ENCODE peak calls at places on chromosomes 1 and 21, in four cellular contexts. One of them, this sample, is unnamed.
A peak's percentile ranks its signal among the peaks of the same experiment; 100 is the strongest.

GRCh38 chr1:221991221-221991620 is 249.3 kb upstream of the DUSP10 start:
- DNase-seq in GM12878: no peak
- DNase-seq in K562: no peak
- DNase-seq in HepG2: no peak
- DNase-seq in this sample: no peak

GRCh38 chr1:25074326-25074725 is 144.2 kb upstream of the RUNX3 start:
- DNase-seq in K562: no peak
- DNase-seq in GM12878: no peak
- DNase-seq in HepG2: no peak
- DNase-seq in this sample: no peak

GRCh38 chr1:103525114-103525606 is 339 bp upstream of the RNPC3 start:
- DNase-seq in HepG2: peak; percentile 48
- DNase-seq in GM12878: no peak
- DNase-seq in K562: peak; percentile 70
- DNase-seq in this sample: no peak

GRCh38 chr1:38018864-38019343 is 6.4 kb downstream of the UTP11 start:
- DNase-seq in K562: no peak
- DNase-seq in GM12878: no peak
- DNase-seq in HepG2: peak; percentile 45
- DNase-seq in this sample: no peak

GRCh38 chr1:212684511-212685090 is 15.0 kb downstream of the BATF3 start:
- DNase-seq in K562: no peak
- DNase-seq in HepG2: no peak
- DNase-seq in GM12878: no peak
- DNase-seq in this sample: no peak

GRCh38 chr1:234986750-234987414 is 141.8 kb downstream of the TOMM20 start:
- DNase-seq in K562: no peak
- DNase-seq in GM12878: no peak
- DNase-seq in HepG2: peak; percentile 77
- DNase-seq in this sample: no peak

GRCh38 chr1:30981172-30981571 is 72.6 kb upstream of the SDC3 start:
- DNase-seq in K562: no peak
- DNase-seq in HepG2: no peak
- DNase-seq in GM12878: no peak
- DNase-seq in this sample: no peak

GRCh38 chr21:42125571-42126544 is 54.7 kb downstream of the UMODL1 start:
- DNase-seq in GM12878: no peak
- DNase-seq in K562: peak; percentile 46
- DNase-seq in HepG2: peak; percentile 39
- DNase-seq in this sample: peak; percentile 29

GRCh38 chr1:6495041-6495441 is 3.6 kb upstream of the PLEKHG5 start:
- DNase-seq in K562: no peak
- DNase-seq in HepG2: no peak
- DNase-seq in GM12878: no peak
- DNase-seq in this sample: no peak

GRCh38 chr1:149916193-149916926 is 1.3 kb downstream of the SV2A start:
- DNase-seq in GM12878: no peak
- DNase-seq in HepG2: no peak
- DNase-seq in K562: no peak
- DNase-seq in this sample: no peak

GRCh38 chr1:161020573-161021167 is at the start of gene F11R:
- DNase-seq in HepG2: peak; percentile 62
- DNase-seq in GM12878: no peak
- DNase-seq in K562: peak; percentile 94
- DNase-seq in this sample: peak; percentile 61

GRCh38 chr1:236888903-236889302 is 93.8 kb downstream of the MTR start:
- DNase-seq in K562: no peak
- DNase-seq in HepG2: no peak
- DNase-seq in GM12878: no peak
- DNase-seq in this sample: no peak

GRCh38 chr1:46315669-46316403 is 12.3 kb downstream of the UQCRH start:
- DNase-seq in GM12878: no peak
- DNase-seq in K562: no peak
- DNase-seq in HepG2: no peak
- DNase-seq in this sample: no peak

GRCh38 chr1:227006397-227006796 is 66.3 kb downstream of the COQ8A start:
- DNase-seq in HepG2: no peak
- DNase-seq in K562: no peak
- DNase-seq in GM12878: no peak
- DNase-seq in this sample: no peak

DNA sequence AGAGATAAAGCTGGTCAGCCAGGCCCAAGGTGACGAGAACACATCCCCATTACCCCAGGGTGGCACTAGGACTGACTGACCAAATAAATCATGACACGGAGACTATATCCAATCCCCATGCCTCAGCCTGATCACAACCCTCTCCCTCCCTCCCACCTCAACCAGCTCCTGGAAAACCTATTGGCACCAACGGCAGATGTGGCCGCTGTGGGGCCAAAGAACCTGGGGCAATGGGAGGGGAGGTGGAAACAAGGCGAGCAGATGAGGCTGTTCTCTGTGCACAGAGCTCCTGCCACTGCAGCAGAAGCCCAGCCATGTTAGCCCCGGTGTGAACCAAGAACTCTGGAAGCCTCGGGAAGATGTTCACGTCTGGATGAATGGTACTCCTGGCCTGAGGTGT is 77.6 kb downstream of the CD247 start:
- DNase-seq in K562: no peak
- DNase-seq in HepG2: no peak
- DNase-seq in GM12878: no peak
- DNase-seq in this sample: no peak
- TF ChIP-seq USF2 in K562: no peak
- TF ChIP-seq USF2 in HepG2: no peak
- TF ChIP-seq USF2 in GM12878: no peak
- TF ChIP-seq USF2 in this sample: no peak

DNA sequence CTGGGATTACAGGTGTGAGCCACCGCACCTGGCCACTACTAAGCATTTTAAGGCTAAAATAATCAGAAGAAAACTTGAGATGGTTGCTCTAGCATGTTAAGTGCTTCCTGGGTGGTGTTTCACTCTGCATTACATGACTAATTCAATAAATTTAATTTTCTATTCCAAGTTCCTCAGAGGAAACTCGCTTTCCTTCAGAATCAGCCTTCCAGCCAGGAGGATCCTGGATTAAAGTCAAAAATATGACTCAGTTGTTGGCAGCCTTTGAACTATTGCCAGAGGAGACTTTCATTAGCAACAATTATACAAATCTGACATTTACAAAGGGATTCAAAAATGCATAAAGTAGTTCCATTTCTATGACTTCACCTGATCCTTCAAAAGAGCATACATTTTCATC is 115.5 kb downstream of the MAP3K21 start:
- DNase-seq in GM12878: no peak
- DNase-seq in K562: no peak
- DNase-seq in HepG2: no peak
- DNase-seq in this sample: no peak
- TF ChIP-seq MAX in GM12878: no peak
- TF ChIP-seq MAX in K562: no peak
- TF ChIP-seq MAX in HepG2: no peak
- TF ChIP-seq MAX in this sample: no peak

DNA sequence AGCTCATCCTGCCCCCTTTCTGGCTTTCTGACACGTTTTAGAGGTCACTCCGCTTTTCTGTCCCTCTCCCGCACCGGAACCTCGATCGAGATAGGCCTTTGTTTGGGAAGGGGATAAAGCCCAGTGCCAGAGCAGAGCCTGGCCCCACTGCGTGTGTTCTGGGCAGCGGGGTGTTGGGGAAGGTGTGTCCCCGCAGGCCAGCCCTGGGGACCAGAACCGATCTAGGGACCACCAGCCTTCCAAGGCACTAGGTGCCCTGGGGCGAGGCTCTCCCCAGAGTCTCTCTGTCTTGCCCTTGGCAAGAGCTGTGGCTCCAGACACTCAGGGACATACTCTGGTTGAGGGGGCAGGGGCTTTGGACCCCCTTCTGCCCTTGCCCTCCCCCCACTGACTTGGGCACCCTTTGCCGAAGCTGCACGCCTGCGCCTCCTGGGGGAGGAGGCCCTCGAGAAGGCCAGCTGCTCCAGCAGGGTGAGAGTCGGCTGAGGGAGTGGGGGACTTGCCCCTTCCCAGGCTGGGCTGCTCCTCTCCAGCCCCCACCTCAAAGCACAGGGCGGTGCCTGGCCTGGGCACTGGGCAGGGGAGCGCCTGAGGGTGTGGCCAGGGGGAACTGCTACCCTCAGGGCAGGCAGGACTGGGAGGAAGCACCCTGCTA is 16.4 kb downstream of the PRXL2B start:
- DNase-seq in HepG2: no peak
- DNase-seq in K562: no peak
- DNase-seq in GM12878: no peak
- DNase-seq in this sample: no peak
- TF ChIP-seq CREM in HepG2: no peak
- TF ChIP-seq CREM in K562: no peak
- TF ChIP-seq CREM in GM12878: no peak
- TF ChIP-seq CREM in this sample: no peak

GRCh38 chr1:215768303-215768702 is 201.2 kb downstream of the KCTD3 start:
- DNase-seq in K562: no peak
- DNase-seq in GM12878: no peak
- DNase-seq in HepG2: no peak
- DNase-seq in this sample: no peak
- TF ChIP-seq USF2 in K562: no peak
- TF ChIP-seq USF2 in GM12878: no peak
- TF ChIP-seq USF2 in HepG2: no peak
- TF ChIP-seq USF2 in this sample: no peak

DNA sequence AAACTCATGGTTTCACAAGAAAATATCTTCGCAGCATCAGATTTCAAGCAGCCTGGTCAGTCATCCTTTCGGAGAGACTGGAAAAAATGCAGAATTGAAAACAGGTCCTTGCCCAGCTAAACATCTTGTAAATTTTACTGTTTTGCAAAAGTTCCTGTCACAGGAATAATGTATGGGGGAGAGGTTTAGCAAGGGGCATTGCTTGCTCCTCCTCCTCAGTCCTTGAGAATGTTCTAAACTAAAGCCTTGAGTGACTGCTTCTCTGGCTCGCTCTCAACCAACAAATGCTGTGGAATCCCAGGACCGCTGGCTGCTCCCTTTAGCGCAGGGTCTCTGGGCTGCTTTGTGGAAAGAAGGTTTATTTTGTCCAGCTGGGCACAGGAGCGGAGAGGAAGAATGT is 33.7 kb upstream of the FHAD1 start:
- DNase-seq in K562: no peak
- DNase-seq in GM12878: no peak
- DNase-seq in HepG2: no peak
- DNase-seq in this sample: no peak
- TF ChIP-seq MAX in K562: no peak
- TF ChIP-seq MAX in GM12878: no peak
- TF ChIP-seq MAX in HepG2: no peak
- TF ChIP-seq MAX in this sample: no peak

DNA sequence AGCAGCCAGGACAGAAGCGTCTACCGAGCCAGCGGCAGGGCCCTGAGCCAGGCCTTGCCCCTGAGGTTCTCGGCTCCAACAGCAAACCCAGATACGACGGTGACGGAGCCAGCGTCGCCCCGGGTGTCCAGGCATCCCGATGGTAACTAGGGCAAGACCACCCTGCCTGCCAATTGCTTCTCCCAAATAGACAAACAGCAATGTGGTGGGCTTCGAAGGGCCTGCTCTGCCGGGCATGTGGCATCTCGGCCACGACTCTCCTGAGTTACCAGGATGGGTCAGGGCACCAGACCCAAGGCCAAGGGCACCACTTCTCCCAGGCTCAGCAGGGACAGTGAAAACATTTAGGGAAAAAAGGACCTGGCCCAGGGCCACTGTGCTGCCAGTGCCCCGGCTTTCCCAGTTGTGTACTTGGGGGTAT is 3.2 kb upstream of the ACTRT2 start:
- DNase-seq in HepG2: no peak
- DNase-seq in K562: no peak
- DNase-seq in GM12878: no peak
- DNase-seq in this sample: no peak
- TF ChIP-seq CREM in HepG2: no peak
- TF ChIP-seq CREM in K562: no peak
- TF ChIP-seq CREM in GM12878: no peak
- TF ChIP-seq CREM in this sample: no peak

DNA sequence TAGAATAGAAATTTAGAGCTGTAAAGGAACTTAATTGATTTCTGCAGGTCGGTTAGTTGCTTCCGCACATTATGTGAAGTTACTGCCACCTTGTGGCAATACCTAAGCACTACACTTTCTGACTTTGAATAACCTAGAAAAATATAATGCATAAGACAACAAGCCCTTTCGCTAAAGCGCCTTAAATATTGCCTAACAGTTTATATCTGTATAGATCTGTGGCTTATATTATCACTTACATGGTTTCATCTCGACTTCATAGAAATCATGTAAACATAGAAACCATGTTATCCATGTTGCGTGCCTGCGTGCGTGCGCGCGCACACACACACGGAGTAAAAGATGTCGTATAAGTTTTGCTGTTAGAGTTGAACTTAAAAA is 10.9 kb upstream of the IFI16 start:
- DNase-seq in GM12878: peak; percentile 50
- DNase-seq in HepG2: peak; percentile 40
- DNase-seq in K562: peak; percentile 47
- DNase-seq in this sample: no peak
- TF ChIP-seq USF2 in GM12878: no peak
- TF ChIP-seq USF2 in HepG2: no peak
- TF ChIP-seq USF2 in K562: no peak
- TF ChIP-seq USF2 in this sample: no peak

GRCh38 chr1:55143686-55144085 is 71.5 kb downstream of the USP24 start:
- DNase-seq in GM12878: no peak
- DNase-seq in K562: peak; percentile 25
- DNase-seq in HepG2: peak; percentile 56
- DNase-seq in this sample: peak; percentile 47
- TF ChIP-seq MAX in GM12878: no peak
- TF ChIP-seq MAX in K562: no peak
- TF ChIP-seq MAX in HepG2: no peak
- TF ChIP-seq MAX in this sample: no peak